ENCODE peak calls at places on chromosomes 13 and 19, in six cellular contexts. R is PC-9, A is MM.1S, F is heart left ventricle, W is thoracic aorta, E is foreskin keratinocyte. J is an unnamed sample.

GRCh38 chr13:21986602-21987001 is 315.7 kb downstream of the FGF9 start:
- DNase-seq in R (no peak), A (no peak), F (peak), W (no peak), E (no peak), J (no peak)

GRCh38 chr13:68749801-68750200 is 1357.8 kb upstream of the ATXN8OS start:
- DNase-seq in R (no peak), A (no peak), F (no peak), W (no peak), E (no peak), J (no peak)

GRCh38 chr13:100130092-100130491 is 41.2 kb downstream of the PCCA start:
- DNase-seq in R (no peak), A (no peak), F (peak), W (no peak), E (peak), J (no peak)

GRCh38 chr13:111049791-111050538 is 65.1 kb upstream of the ARHGEF7 start:
- DNase-seq in R (peak), A (no peak), F (no peak), W (no peak), E (no peak), J (no peak)

GRCh38 chr19:16814526-16815100 is 14.6 kb upstream of the SIN3B start:
- DNase-seq in R (no peak), A (no peak), F (no peak), W (no peak), E (peak), J (no peak)

GRCh38 chr13:91132786-91133185 is 214.7 kb upstream of the MIR17HG start:
- DNase-seq in R (no peak), A (no peak), F (no peak), W (no peak), E (no peak), J (no peak)

GRCh38 chr13:52850396-52851152 is 2.1 kb upstream of the PCDH8 start:
- DNase-seq in R (no peak), A (peak), F (peak), W (peak), E (peak), J (no peak)

GRCh38 chr13:36806102-36806501 is 12.9 kb upstream of the RFXAP start:
- DNase-seq in R (no peak), A (no peak), F (no peak), W (no peak), E (no peak), J (no peak)

GRCh38 chr13:79405501-79405830 is 589 bp downstream of the RBM26 start:
- DNase-seq in R (no peak), A (no peak), F (no peak), W (no peak), E (no peak), J (no peak)

GRCh38 chr13:41354416-41354815 is 43.3 kb downstream of the NAA16 start:
- DNase-seq in R (no peak), A (no peak), F (no peak), W (no peak), E (no peak), J (no peak)

GRCh38 chr13:40666905-40667621 is 622 bp upstream of the FOXO1 start:
- DNase-seq in R (peak), A (peak), F (peak), W (no peak), E (no peak), J (no peak)

GRCh38 chr19:5694952-5695648 is 5.0 kb downstream of the RPL36 start:
- DNase-seq in R (no peak), A (no peak), F (no peak), W (no peak), E (no peak), J (no peak)

GRCh38 chr19:38233740-38234251 is 9.8 kb upstream of the DPF1 start:
- DNase-seq in R (peak), A (peak), F (peak), W (no peak), E (no peak), J (peak)

GRCh38 chr19:18292460-18292809 is 11.0 kb upstream of the JUND start:
- DNase-seq in R (peak), A (no peak), F (no peak), W (no peak), E (no peak), J (no peak)

GRCh38 chr19:33804021-33804799 is 7.5 kb downstream of the KCTD15 start:
- DNase-seq in R (peak), A (no peak), F (peak), W (no peak), E (peak), J (no peak)

GRCh38 chr13:61188057-61188456 is 227.6 kb downstream of the PCDH20 start:
- DNase-seq in R (no peak), A (no peak), F (no peak), W (no peak), E (no peak), J (no peak)

GRCh38 chr13:35190241-35190640 is 248.2 kb downstream of the NBEA start:
- DNase-seq in R (no peak), A (no peak), F (no peak), W (no peak), E (no peak), J (no peak)

GRCh38 chr19:4186087-4186993 is 3.9 kb downstream of the ANKRD24 start:
- DNase-seq in R (peak), A (peak), F (peak), W (no peak), E (peak), J (peak)

GRCh38 chr19:54152878-54153524 is 6.5 kb downstream of the LENG1 start:
- DNase-seq in R (no peak), A (no peak), F (no peak), W (no peak), E (no peak), J (no peak)

DNA sequence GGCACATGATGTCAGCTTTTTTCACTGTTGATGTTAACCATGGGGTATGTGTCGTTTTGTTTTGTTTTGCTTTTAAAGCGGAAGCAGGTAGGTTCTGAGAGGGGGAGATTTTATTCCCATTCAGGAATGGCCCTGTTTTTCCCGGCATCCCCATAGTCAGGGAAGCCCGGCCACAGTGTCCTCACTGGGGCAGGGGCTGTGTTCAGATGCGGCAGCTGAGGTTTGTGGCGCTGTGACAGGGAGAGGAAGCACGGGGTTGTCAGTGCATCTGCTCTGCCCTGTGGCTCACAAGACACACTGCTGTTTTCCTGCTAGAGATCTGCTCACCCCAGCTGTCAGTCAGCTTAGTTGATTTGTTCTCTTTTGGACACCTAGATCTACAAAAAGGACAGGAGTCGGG is 27.6 kb downstream of the ANKRD27 start:
- DNase-seq in R (no peak), A (no peak), F (no peak), W (no peak), E (no peak), J (no peak)
- H3K27ac ChIP-seq in R (no peak), A (no peak), F (no peak), W (no peak), E (no peak), J (no peak)

GRCh38 chr13:51825681-51826254 is 19.2 kb downstream of the TMEM272 start:
- DNase-seq in R (no peak), A (no peak), F (no peak), W (no peak), E (no peak), J (no peak)

GRCh38 chr13:51829236-51829899 is 15.6 kb downstream of the TMEM272 start:
- DNase-seq in R (no peak), A (no peak), F (no peak), W (no peak), E (no peak), J (no peak)

GRCh38 chr13:51826606-51827005 is 18.4 kb downstream of the TMEM272 start:
- DNase-seq in R (no peak), A (no peak), F (peak), W (no peak), E (no peak), J (no peak)

GRCh38 chr13:51825165-51825592 is 19.8 kb downstream of the TMEM272 start:
- DNase-seq in R (no peak), A (peak), F (no peak), W (no peak), E (no peak), J (peak)

DNA sequence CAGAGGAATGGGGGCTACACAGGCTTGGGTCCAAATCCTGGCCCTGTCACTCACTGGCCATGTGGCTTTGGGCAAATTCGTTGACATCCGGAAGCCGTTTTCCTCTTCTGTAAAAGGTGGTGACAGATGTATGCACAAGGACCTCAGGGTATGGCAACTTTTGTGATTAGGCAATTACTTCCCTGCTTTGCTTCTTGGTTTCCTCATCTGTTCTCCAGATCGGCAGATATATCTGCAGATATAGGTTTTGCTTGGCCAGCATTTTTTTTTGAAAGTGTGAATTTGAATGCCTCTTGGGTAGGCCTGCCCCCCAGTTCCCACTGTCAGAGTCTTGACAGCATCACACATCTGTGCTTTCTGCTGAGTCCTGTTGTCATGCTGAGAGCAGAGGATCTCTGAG is 17.7 kb downstream of the TMEM272 start:
- DNase-seq in R (no peak), A (no peak), F (no peak), W (no peak), E (no peak), J (no peak)
- H3K27ac ChIP-seq in R (no peak), A (no peak), F (peak), W (no peak), E (no peak), J (peak)

GRCh38 chr19:40806385-40807146 is 7.6 kb downstream of the EGLN2 start:
- DNase-seq in R (no peak), A (no peak), F (peak), W (peak), E (peak), J (peak)

GRCh38 chr19:40807147-40808020 is 8.4 kb downstream of the EGLN2 start:
- DNase-seq in R (peak), A (no peak), F (no peak), W (no peak), E (no peak), J (no peak)

GRCh38 chr19:40803857-40804782 is 5.1 kb downstream of the EGLN2 start:
- DNase-seq in R (peak), A (peak), F (peak), W (no peak), E (no peak), J (peak)

GRCh38 chr19:40804783-40805242 is 5.8 kb downstream of the EGLN2 start:
- DNase-seq in R (no peak), A (no peak), F (no peak), W (no peak), E (no peak), J (no peak)

GRCh38 chr19:40805258-40805868 is 6.4 kb downstream of the EGLN2 start:
- DNase-seq in R (no peak), A (no peak), F (no peak), W (no peak), E (no peak), J (peak)
- H3K27ac ChIP-seq in R (no peak), A (no peak), F (peak), W (peak), E (no peak), J (peak)

DNA sequence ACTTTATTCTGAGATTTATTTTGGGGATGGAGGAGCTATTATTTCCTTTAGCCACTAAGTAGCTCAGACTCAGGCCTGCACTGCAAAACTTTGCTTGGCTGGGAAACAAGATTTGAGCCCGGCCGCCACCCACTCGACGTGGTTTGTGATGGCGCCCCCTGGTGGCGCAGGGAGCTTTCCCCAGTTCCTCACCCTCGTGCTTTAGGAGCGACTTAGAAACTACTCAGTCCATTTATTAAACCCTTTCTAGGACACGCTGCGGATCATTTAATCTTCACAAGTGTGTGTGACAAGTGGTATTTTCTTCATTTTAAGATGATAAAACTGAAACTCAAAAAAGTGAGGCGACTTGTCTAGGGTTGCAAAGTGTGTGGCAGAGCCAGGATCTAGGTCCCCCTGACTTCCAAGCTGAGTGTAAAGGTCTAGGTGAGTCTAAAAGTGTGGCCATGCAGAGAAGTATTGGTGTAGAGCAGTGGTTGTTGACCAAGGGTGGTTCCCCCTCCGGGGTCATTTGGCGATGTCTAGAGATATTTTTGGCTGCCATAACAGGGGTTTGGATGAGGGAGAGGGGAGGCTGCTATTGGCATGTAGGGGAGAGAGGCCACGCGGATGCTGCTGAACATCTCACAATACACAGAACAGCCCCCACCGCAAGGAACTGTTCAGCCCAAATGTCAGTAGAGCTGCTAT is 2.2 kb downstream of the CXCL17 start:
- DNase-seq in R (peak), A (peak), F (peak), W (no peak), E (peak), J (peak)
- H3K27ac ChIP-seq in R (peak), A (no peak), F (no peak), W (no peak), E (no peak), J (no peak)

DNA sequence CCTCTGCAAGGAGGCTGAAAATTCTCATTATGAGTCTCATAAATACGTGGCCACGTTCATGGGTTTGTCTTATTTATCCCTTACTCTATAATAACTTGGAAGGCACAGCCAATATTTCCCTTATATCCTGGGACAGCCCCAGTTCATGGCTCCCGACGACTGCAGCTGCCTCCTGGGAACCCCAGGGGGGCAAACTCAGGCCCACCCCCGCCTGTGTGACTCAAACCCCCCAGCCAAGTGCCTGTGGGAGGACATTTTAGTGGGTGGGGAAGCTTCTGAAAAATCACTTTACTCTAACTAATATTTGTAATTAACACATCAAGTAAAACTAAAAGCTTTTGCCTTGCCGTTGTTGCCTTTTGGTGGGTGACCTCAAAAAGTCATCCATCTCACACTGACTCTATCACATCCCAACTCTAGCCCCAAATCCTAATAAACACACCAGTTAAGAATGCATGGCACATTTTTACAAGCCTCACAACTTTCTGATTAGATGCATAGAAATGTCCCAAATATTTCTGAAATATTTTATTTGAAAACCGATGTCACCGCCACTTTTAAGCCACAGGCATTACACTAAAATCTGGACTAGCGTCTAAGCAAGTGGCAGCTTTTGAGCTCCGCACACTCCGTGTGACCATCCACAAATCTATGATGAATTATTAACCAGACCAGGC is 14.2 kb downstream of the RASA3 start:
- DNase-seq in R (no peak), A (no peak), F (peak), W (no peak), E (no peak), J (peak)
- H3K27ac ChIP-seq in R (no peak), A (no peak), F (peak), W (peak), E (no peak), J (peak)

GRCh38 chr13:28533441-28534166 is 38.7 kb upstream of the FLT1 start:
- DNase-seq in R (no peak), A (no peak), F (no peak), W (no peak), E (no peak), J (no peak)
- H3K27ac ChIP-seq in R (no peak), A (no peak), F (peak), W (no peak), E (no peak), J (no peak)

DNA sequence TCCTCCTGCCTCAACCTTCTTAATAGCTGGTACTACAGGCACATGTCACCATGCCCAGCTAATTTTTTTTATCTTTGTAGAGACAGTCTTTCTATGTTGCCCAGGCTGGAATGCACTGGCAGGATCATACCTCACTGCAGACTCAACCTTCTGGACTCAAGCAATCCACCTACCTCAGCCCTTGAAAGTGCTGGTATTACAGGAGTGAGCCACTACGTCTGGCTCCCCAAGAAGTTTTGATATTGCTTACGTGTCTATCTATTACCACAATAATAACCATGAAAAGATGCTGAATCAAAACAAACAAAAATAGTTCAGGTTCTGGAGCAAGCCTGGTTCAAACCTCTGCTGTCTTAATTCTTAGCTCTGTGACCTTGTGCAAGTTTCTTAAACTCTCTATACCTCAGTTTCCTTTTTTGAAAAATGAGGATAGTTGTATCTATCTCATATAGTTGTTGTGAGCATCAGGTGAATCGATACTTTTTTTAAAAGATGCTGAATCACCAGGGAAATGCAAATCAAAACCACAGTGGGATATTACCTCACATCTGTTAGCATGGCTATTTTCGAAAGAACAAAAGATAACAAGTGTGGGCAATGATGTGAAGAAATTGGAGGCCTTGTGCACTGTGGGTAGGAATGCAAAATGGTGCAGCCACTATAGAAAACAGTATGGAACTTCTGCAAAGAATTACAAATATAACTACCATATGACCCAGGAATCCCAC is 19.0 kb upstream of the LEUTX start:
- DNase-seq in R (no peak), A (peak), F (no peak), W (no peak), E (peak), J (no peak)
- H3K27ac ChIP-seq in R (no peak), A (peak), F (no peak), W (no peak), E (no peak), J (no peak)

DNA sequence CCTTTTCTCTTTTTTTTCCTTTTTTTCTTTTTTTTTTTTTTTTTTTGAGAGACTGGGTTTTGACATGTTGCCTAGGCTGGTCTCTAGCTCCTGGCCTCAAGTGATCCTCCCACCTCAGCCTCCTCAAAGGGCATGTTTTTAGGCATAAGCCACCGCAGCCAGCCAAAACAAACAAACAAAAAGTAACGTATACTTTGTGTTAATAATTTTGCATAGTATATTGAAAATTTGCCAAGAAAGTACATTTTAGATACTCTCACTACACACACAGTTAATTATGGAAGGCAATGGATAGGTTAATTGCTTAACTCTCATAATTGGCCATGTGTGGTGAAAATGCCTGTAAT is 1.6 kb upstream of the RAB11B start:
- DNase-seq in R (no peak), A (no peak), F (no peak), W (no peak), E (no peak), J (no peak)
- H3K27ac ChIP-seq in R (no peak), A (no peak), F (no peak), W (no peak), E (no peak), J (no peak)

GRCh38 chr13:77291779-77292178 is 35.1 kb downstream of the MYCBP2 start:
- DNase-seq in R (no peak), A (no peak), F (no peak), W (no peak), E (no peak), J (no peak)
- H3K27ac ChIP-seq in R (no peak), A (no peak), F (no peak), W (no peak), E (no peak), J (no peak)

DNA sequence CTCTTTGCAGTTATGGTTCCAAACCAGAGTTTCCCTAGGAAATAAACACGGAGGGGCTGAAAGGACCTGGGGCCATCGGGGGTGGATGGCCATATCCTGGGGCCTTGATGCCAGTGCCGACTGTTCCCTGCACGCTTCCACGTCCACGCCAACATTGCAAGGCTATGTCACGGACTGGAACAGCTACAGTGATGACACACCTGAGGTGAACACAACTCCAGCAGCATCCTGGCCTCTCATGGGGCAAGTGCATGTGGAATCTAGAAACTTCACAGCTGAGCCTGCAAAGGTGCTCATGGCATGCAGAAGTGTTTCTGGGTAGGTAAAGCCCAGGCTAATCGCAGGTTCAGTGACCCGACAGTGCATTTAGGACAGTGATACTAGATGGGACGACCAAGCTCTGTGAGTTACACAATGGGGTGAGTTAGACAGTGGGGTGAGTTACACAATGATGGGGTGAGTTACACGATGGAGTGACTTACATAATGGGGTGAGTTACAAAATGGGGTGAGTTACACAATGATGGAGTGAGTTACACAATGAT is 52.0 kb upstream of the GAS6 start:
- DNase-seq in R (no peak), A (no peak), F (no peak), W (no peak), E (no peak), J (no peak)
- H3K27ac ChIP-seq in R (no peak), A (no peak), F (no peak), W (no peak), E (no peak), J (no peak)

J was measured in naive thymus-derived CD4-positive, alpha-beta T cell.